ENCODE peak calls at places on chromosomes 1 and 21, in four cellular contexts. I is HCT116, D is K562, E is HepG2. A is an unnamed sample.

GRCh38 chr1:35564037-35564883 is 6.7 kb downstream of the NCDN start:
- DNase-seq in I (peak; percentile 58), D (peak; percentile 87), E (peak; percentile 73), A (no peak)

GRCh38 chr1:18549896-18550295 is 69.2 kb downstream of the KLHDC7A start:
- DNase-seq in I (no peak), D (no peak), E (no peak), A (no peak)

GRCh38 chr21:22536511-22536910 is 1538.3 kb downstream of the NCAM2 start:
- DNase-seq in I (no peak), D (no peak), E (no peak), A (no peak)

GRCh38 chr1:101005871-101006270 is 19.7 kb downstream of the DPH5 start:
- DNase-seq in I (no peak), D (no peak), E (no peak), A (no peak)

GRCh38 chr1:212608956-212609700 is 567 bp downstream of the ATF3 start:
- DNase-seq in I (no peak), D (peak; percentile 64), E (peak; percentile 36), A (no peak)

GRCh38 chr1:3472906-3473305 is 18.4 kb downstream of the ARHGEF16 start:
- DNase-seq in I (no peak), D (no peak), E (no peak), A (no peak)

GRCh38 chr1:5936126-5936525 is 56.1 kb downstream of the NPHP4 start:
- DNase-seq in I (no peak), D (no peak), E (no peak), A (no peak)

GRCh38 chr1:29974345-29974744 is 738.0 kb downstream of the PTPRU start:
- DNase-seq in I (peak; percentile 16), D (no peak), E (peak; percentile 4), A (peak; percentile 74)

GRCh38 chr1:106680922-106681321 is 375.6 kb upstream of the PRMT6 start:
- DNase-seq in I (no peak), D (no peak), E (no peak), A (no peak)

GRCh38 chr1:203326830-203327683 is 21.7 kb downstream of the BTG2 start:
- DNase-seq in I (peak; percentile 75), D (peak; percentile 99), E (peak; percentile 75), A (peak; percentile 13)
- TF ChIP-seq REST in I (no peak), D (peak; percentile 67), E (no peak), A (peak; percentile 31)

GRCh38 chr1:10059329-10059691 is 26.6 kb downstream of the UBE4B start:
- DNase-seq in I (no peak), D (no peak), E (no peak), A (no peak)

GRCh38 chr1:10061276-10061675 is 28.5 kb downstream of the UBE4B start:
- DNase-seq in I (no peak), D (no peak), E (no peak), A (no peak)

GRCh38 chr1:10057305-10057704 is 24.5 kb downstream of the UBE4B start:
- DNase-seq in I (no peak), D (no peak), E (no peak), A (no peak)

GRCh38 chr1:10057744-10058294 is 25.1 kb downstream of the UBE4B start:
- DNase-seq in I (no peak), D (no peak), E (no peak), A (no peak)

DNA sequence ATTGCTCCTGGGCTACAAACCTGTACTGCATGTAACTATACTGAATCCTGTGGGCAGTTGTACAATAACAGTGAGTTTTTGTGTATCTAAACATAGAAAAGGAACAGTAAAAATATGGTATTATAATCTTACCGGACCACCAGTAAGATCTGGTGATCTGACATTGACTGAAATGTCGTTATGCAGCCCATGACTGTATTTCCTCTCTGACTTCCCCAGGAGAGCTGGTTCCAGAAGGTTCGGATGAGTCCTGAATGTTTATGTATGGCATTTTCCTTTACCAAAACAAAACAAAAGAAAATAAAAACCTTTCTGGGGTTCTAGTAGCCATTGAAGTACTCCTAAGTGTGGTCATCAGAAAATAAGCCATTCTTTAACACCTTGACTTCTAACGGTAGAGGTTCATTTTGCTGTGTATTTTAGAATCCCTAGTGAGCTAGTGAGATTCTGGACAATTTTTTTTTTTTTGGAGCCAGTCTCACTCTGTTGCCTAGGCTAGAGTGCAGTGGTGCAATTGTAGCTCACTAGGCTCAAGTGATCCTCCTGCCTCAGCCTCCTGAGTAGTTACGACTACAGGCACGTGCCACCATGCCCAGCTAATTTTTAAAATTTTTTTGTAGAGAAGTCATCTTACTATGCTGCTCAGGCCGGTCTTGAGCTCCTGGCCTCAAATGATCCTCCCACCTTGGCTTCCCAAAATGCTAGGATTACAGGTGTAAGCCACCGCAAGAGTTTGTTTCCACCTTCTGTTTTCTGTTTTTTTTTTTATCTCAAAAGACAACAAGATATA is 27.7 kb downstream of the UBE4B start:
- DNase-seq in I (no peak), D (no peak), E (no peak), A (no peak)
- TF ChIP-seq TCF7L2 in I (no peak), D (no peak), E (no peak), A (no peak)

GRCh38 chr1:236281286-236282158 is at the start of gene ERO1B:
- DNase-seq in I (peak; percentile 88), D (peak; percentile 97), E (peak; percentile 89), A (peak; percentile 59)
- TF ChIP-seq POLR2AphosphoS5 in I (peak; percentile 93), D (peak; percentile 69), E (peak; percentile 71), A (peak; percentile 60)

DNA sequence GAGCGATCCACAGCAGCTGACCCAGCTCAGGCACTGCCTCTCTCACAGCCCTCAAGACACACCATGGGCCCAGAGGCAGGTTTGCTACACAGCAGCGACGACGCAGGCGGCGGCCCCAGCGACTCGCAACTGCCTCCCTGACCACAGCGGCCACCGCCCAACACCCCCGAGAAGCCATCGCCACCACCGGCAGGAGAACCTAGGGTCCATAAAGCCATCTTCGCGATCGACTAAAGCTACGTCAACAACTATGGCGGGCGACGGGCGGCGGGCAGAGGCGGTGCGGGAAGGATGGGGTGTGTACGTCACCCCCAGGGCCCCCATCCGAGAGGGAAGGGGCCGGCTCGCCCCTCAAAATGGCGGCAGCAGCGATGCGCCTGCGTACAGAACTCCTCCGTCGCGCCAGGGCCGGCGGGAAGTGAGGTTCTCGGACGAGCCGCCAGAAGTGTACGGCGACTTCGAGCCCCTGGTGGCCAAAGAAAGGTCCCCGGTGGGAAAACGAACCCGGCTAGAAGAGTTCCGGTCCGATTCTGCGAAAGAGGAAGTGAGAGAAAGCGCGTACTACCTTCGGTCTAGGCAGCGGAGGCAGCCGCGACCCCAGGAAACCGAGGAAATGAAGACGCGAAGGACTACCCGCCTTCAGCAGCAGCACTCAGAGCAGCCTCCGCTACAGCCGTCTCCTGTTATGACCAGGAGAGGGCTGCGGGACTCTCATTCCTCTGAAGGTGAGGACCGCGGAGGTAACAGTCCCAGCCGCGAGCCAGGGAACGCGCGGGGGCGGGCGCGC is at the start of gene TOR1AIP1:
- DNase-seq in I (peak; percentile 94), D (peak; percentile 97), E (peak; percentile 93), A (peak; percentile 81)
- TF ChIP-seq REST in I (no peak), D (peak; percentile 78), E (peak; percentile 72), A (peak; percentile 55)

DNA sequence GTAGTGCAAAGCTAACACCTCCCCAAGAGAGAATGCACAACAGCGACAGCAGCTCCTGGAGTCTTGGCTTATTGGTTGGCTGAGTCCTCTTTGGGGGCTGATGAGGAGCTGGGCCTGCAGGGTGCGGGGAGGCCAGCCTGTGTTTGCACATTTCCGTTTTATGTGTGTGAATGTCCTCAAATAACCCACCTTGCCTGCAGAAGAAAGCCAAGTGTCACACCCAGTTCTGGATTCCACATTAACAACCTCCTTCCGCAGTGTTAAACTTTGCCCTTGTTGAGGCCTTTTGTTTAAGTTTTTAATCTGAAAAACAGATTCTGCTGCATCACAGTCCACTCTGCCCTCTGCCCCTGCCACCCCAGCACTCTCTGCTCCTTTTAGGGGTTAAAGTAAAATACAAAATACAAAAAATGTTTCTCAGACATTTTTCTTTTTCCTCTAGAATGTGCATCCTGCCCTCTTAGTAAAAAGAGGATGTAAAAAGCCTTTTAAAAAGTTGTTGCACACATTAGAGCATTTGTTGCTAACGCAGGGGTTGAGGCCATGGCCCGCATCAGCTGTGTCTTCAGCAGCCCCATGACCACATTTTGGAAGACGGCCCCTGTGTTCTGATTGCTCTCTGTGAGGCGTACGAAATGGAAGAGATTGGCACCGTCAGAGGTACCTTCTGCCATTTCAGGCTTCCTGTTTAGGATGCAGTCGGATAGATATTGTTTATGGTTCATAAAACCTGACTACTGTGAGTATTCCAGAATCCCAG is 274.3 kb downstream of the TM2D1 start:
- DNase-seq in I (no peak), D (no peak), E (peak; percentile 65), A (no peak)
- TF ChIP-seq TCF7L2 in I (no peak), D (no peak), E (no peak), A (no peak)

GRCh38 chr21:42132183-42132582 is 61.1 kb downstream of the UMODL1 start:
- DNase-seq in I (no peak), D (no peak), E (no peak), A (no peak)
- TF ChIP-seq POLR2AphosphoS5 in I (no peak), D (no peak), E (no peak), A (no peak)

GRCh38 chr1:1307908-1308755 is at the start of the genes ACAP3 and PUSL1:
- DNase-seq in I (peak; percentile 83), D (peak; percentile 99), E (peak; percentile 80), A (no peak)
- TF ChIP-seq REST in I (no peak), D (no peak), E (no peak), A (no peak)

GRCh38 chr1:37628026-37628556 is 6.6 kb downstream of the RSPO1 start:
- DNase-seq in I (no peak), D (no peak), E (no peak), A (no peak)
- TF ChIP-seq TCF7L2 in I (no peak), D (no peak), E (no peak), A (no peak)